ENCODE peak calls at places on chromosome 14, in seven cellular contexts. Z is EL, D is transverse colon, K is NAMALWA, L is GM04504, Y is NCI-H345, I is A172. X is an unnamed sample.

GRCh38 chr14:69101331-69101826 is 51.5 kb downstream of the DCAF5 start:
- DNase-seq in Z (peak), D (no peak), K (peak), L (peak), Y (no peak), I (peak), X (peak)

GRCh38 chr14:69682607-69683263 is 71.3 kb downstream of the SUSD6 start:
- DNase-seq in Z (no peak), D (no peak), K (no peak), L (no peak), Y (no peak), I (no peak), X (peak)

GRCh38 chr14:104766863-104767633 is 14.1 kb downstream of the SIVA1 start:
- DNase-seq in Z (no peak), D (no peak), K (no peak), L (no peak), Y (no peak), I (no peak), X (no peak)

GRCh38 chr14:106174206-106174605 is 647.8 kb downstream of the TMEM121 start:
- DNase-seq in Z (no peak), D (peak), K (no peak), L (no peak), Y (no peak), I (no peak), X (peak)

GRCh38 chr14:80658733-80659132 is 282.8 kb downstream of the CEP128 start:
- DNase-seq in Z (no peak), D (no peak), K (no peak), L (no peak), Y (no peak), I (no peak), X (no peak)

GRCh38 chr14:93239869-93240677 is 33.0 kb downstream of the UBR7 start:
- DNase-seq in Z (peak), D (no peak), K (no peak), L (no peak), Y (no peak), I (peak), X (no peak)

GRCh38 chr14:100192250-100192671 is 32.8 kb upstream of the DEGS2 start:
- DNase-seq in Z (no peak), D (peak), K (no peak), L (no peak), Y (no peak), I (no peak), X (no peak)

GRCh38 chr14:60805881-60806569 is 71.5 kb downstream of the MNAT1 start:
- DNase-seq in Z (peak), D (no peak), K (no peak), L (peak), Y (no peak), I (peak), X (no peak)

GRCh38 chr14:24335461-24336146 is 733 bp upstream of the ADCY4 start:
- DNase-seq in Z (peak), D (no peak), K (no peak), L (no peak), Y (no peak), I (no peak), X (no peak)

GRCh38 chr14:36988568-36988967 is 183.8 kb downstream of the SLC25A21 start:
- DNase-seq in Z (peak), D (no peak), K (no peak), L (no peak), Y (no peak), I (no peak), X (no peak)

GRCh38 chr14:101069666-101070362 is 166.3 kb upstream of the RTL1 start:
- DNase-seq in Z (no peak), D (peak), K (no peak), L (no peak), Y (no peak), I (no peak), X (no peak)

GRCh38 chr14:55298423-55298822 is 27.2 kb downstream of the FBXO34 start:
- DNase-seq in Z (no peak), D (no peak), K (no peak), L (no peak), Y (no peak), I (no peak), X (no peak)

GRCh38 chr14:70654609-70655008 is 12.9 kb downstream of the TTC9 start:
- DNase-seq in Z (no peak), D (no peak), K (no peak), L (no peak), Y (no peak), I (no peak), X (no peak)

GRCh38 chr14:53432378-53432802 is 279.3 kb upstream of the DDHD1 start:
- DNase-seq in Z (peak), D (no peak), K (peak), L (no peak), Y (peak), I (peak), X (peak)

GRCh38 chr14:33291529-33292104 is 352.9 kb downstream of the NPAS3 start:
- DNase-seq in Z (no peak), D (no peak), K (no peak), L (no peak), Y (no peak), I (no peak), X (no peak)

GRCh38 chr14:73457050-73457934 is 1.1 kb downstream of the NUMB start:
- DNase-seq in Z (peak), D (no peak), K (peak), L (peak), Y (peak), I (peak), X (peak)

GRCh38 chr14:30291216-30291615 is 267.7 kb upstream of the G2E3 start:
- DNase-seq in Z (peak), D (no peak), K (no peak), L (peak), Y (no peak), I (peak), X (no peak)

GRCh38 chr14:102524026-102524450 is 14.5 kb upstream of the ANKRD9 start:
- DNase-seq in Z (no peak), D (no peak), K (no peak), L (no peak), Y (no peak), I (no peak), X (no peak)

X was measured in small intestine.